ENCODE peak calls at places on chromosomes 3 and 15, in five cellular contexts. R is MM.1S, K is endodermal cell, U is heart right ventricle, G is Panc1. L is an unnamed sample.

GRCh38 chr15:90231028-90232017 is 2.4 kb downstream of the CIB1 start:
- DNase-seq in R (no peak), K (no peak), U (no peak), G (no peak), L (peak; percentile 51)

GRCh38 chr15:43251185-43251862 is 15.4 kb downstream of the TGM5 start:
- DNase-seq in R (no peak), K (no peak), U (no peak), G (no peak), L (no peak)

GRCh38 chr15:75145027-75145841 is 56.4 kb upstream of the C15orf39 start:
- DNase-seq in R (no peak), K (no peak), U (no peak), G (no peak), L (no peak)

GRCh38 chr15:26974120-26974780 is 3.3 kb downstream of the GABRG3 start:
- DNase-seq in R (peak; percentile 37), K (peak; percentile 67), U (no peak), G (peak; percentile 0), L (no peak)

GRCh38 chr3:155232605-155233004 is 60.9 kb downstream of the STRIT1 start:
- DNase-seq in R (peak; percentile 24), K (no peak), U (peak; percentile 72), G (no peak), L (peak; percentile 42)

GRCh38 chr3:78050276-78051080 is 1010.6 kb downstream of the ROBO2 start:
- DNase-seq in R (no peak), K (no peak), U (no peak), G (no peak), L (no peak)

GRCh38 chr3:17412950-17413530 is 329.4 kb downstream of the TBC1D5 start:
- DNase-seq in R (peak; percentile 76), K (peak; percentile 51), U (peak; percentile 8), G (peak; percentile 17), L (no peak)

GRCh38 chr3:196177967-196178366 is 33.2 kb downstream of the ZDHHC19 start:
- DNase-seq in R (no peak), K (no peak), U (no peak), G (no peak), L (no peak)

GRCh38 chr15:56086566-56086965 is 93.2 kb upstream of the NEDD4 start:
- DNase-seq in R (no peak), K (no peak), U (no peak), G (no peak), L (no peak)

GRCh38 chr3:119350114-119350513 is 55.9 kb downstream of the ARHGAP31 start:
- DNase-seq in R (no peak), K (peak; percentile 90), U (peak; percentile 70), G (no peak), L (no peak)

GRCh38 chr3:60746690-60747416 is 504.4 kb downstream of the FHIT start:
- DNase-seq in R (no peak), K (no peak), U (no peak), G (no peak), L (no peak)

GRCh38 chr15:74725241-74725774 is at the start of gene CYP1A1:
- DNase-seq in R (no peak), K (peak; percentile 85), U (no peak), G (no peak), L (peak; percentile 40)

GRCh38 chr3:16329792-16330061 is 64.7 kb downstream of the OXNAD1 start:
- DNase-seq in R (no peak), K (peak; percentile 52), U (no peak), G (no peak), L (no peak)

GRCh38 chr15:76483752-76484151 is 147.2 kb downstream of the ISL2 start:
- DNase-seq in R (no peak), K (no peak), U (no peak), G (no peak), L (no peak)

GRCh38 chr3:15246186-15246585 is 40.1 kb downstream of the CAPN7 start:
- DNase-seq in R (no peak), K (no peak), U (no peak), G (no peak), L (no peak)

GRCh38 chr3:31908391-31909097 is 72.5 kb downstream of the OSBPL10 start:
- DNase-seq in R (no peak), K (peak; percentile 63), U (no peak), G (no peak), L (no peak)

GRCh38 chr3:38722760-38723568 is 73.5 kb upstream of the SCN5A start:
- DNase-seq in R (no peak), K (no peak), U (no peak), G (no peak), L (no peak)

GRCh38 chr3:150599611-150600297 is 3.4 kb upstream of the SELENOT start:
- DNase-seq in R (peak; percentile 27), K (peak; percentile 79), U (no peak), G (no peak), L (no peak)

GRCh38 chr15:71725215-71725955 is 85.0 kb upstream of the NR2E3 start:
- DNase-seq in R (no peak), K (peak; percentile 0), U (no peak), G (no peak), L (no peak)

GRCh38 chr15:56243774-56244236 is at the start of gene RFX7:
- DNase-seq in R (peak; percentile 86), K (peak; percentile 91), U (peak; percentile 65), G (no peak), L (peak; percentile 68)

GRCh38 chr3:154144825-154145465 is 23.8 kb downstream of the ARHGEF26 start:
- DNase-seq in R (no peak), K (no peak), U (no peak), G (no peak), L (no peak)

GRCh38 chr15:34470091-34470490 is 32.5 kb upstream of the GOLGA8A start:
- DNase-seq in R (no peak), K (no peak), U (no peak), G (no peak), L (no peak)

GRCh38 chr15:65194826-65195541 is 9.8 kb upstream of the CLPX start:
- DNase-seq in R (no peak), K (peak; percentile 48), U (no peak), G (no peak), L (no peak)

GRCh38 chr3:17928502-17929145 is 186.2 kb upstream of the TBC1D5 start:
- DNase-seq in R (no peak), K (no peak), U (no peak), G (no peak), L (no peak)

GRCh38 chr3:54660599-54661210 is 267.2 kb downstream of the LRTM1 start:
- DNase-seq in R (no peak), K (no peak), U (peak; percentile 41), G (no peak), L (no peak)

GRCh38 chr15:80780416-80781221 is 1.4 kb downstream of the CEMIP start:
- DNase-seq in R (no peak), K (peak; percentile 95), U (peak; percentile 56), G (no peak), L (peak; percentile 48)

GRCh38 chr3:4834403-4834866 is 144.8 kb upstream of the BHLHE40 start:
- DNase-seq in R (peak; percentile 16), K (no peak), U (no peak), G (no peak), L (no peak)

GRCh38 chr15:58275785-58276184 is 137.6 kb downstream of the AQP9 start:
- DNase-seq in R (no peak), K (no peak), U (no peak), G (no peak), L (no peak)

GRCh38 chr3:189833266-189833665 is 202.1 kb downstream of the TP63 start:
- DNase-seq in R (no peak), K (no peak), U (no peak), G (no peak), L (no peak)

GRCh38 chr15:77609558-77609957 is 23.2 kb downstream of the LINGO1 start:
- DNase-seq in R (no peak), K (no peak), U (no peak), G (no peak), L (no peak)

GRCh38 chr3:124569761-124570160 is 160.5 kb upstream of the UMPS start:
- DNase-seq in R (no peak), K (no peak), U (peak; percentile 66), G (no peak), L (no peak)
- H3K4me3 ChIP-seq in R (no peak overlapping the region), K (no peak overlapping the region), U (no peak overlapping the region), G (no peak overlapping the region), L (no peak overlapping the region)

DNA sequence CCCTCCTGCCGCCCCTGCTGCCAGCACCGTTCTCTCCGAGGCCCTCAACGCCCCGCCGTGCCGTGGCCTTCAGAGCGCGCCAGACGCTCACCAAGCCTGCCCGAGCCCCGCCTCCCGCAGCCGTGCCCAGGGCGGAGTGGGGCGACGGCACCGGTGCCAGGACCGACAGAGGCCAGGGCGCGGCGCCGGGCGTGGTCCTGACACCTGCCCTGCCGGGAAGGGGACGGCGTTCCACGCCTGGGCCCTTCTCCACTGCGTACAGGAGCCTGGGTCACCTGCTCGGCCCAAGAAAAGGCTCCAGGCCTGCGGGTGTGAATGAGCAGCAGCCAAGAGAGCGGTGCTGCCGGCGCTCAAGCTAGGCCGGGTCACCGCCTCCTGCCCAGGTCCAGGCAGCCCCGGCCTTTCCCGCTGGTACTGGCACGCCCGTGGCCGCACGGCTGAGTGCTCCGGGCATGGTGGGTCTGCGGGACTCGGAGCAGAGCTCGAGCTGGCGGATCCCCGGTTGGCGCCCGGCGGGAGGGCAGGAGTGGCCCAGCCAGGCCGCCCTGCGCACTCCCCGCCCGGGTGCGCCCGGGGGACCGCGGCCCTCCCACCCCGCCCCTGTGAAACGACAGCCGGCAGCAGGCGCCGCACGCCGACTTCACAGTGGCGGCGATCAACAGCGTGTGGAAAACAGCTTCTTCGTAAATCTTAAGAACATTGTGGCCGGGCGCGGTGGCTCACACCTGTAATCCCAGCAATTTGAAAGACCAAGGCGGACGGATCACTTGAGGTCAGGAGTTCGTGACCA is 4.2 kb downstream of the OCA2 start:
- DNase-seq in R (no peak), K (peak; percentile 86), U (no peak), G (no peak), L (peak; percentile 81)
- H3K4me1 ChIP-seq in R (no peaks in the 10 kb centered on the region), K (no peaks in the 10 kb centered on the region), U (peaks cover 8% of the 10 kb centered on the region), G (peaks cover 7% of the 10 kb centered on the region), L (peaks cover 22% of the 10 kb centered on the region)

DNA sequence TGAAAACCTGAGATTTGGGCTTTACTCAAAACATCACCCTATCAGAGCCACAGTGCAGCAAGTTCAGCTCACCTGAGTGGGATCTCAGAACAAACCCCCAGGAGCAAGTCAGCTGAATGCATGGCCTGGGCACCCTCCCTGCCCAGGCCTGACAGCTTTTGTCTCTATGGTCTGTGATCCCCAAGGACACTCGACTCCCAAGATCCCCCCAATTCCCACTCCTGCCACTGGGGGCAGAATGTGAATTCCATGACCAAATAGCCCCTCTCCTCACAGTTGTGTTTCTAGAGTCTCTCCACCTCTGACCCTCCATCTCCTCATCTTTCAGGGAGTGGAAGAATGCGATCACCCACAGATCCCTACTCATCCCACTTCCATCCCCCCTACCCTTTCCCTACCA is 58.9 kb downstream of the ZNF445 start:
- DNase-seq in R (no peak), K (peak; percentile 77), U (no peak), G (no peak), L (no peak)
- TF ChIP-seq CTCF in R (no peak), K (peak; percentile 65), U (peak; percentile 6), G (no peak), L (no peak)

GRCh38 chr3:9400626-9401025 is 3.2 kb downstream of the SETD5 start:
- DNase-seq in R (no peak), K (no peak), U (no peak), G (no peak), L (no peak)

GRCh38 chr3:9401986-9402385 is 4.6 kb downstream of the SETD5 start:
- DNase-seq in R (no peak), K (no peak), U (no peak), G (no peak), L (no peak)

GRCh38 chr3:9397911-9398714 is 698 bp downstream of the SETD5 start:
- DNase-seq in R (peak; percentile 34), K (peak; percentile 80), U (peak; percentile 47), G (no peak), L (peak; percentile 52)

GRCh38 chr3:9398715-9399708 is 1.6 kb downstream of the SETD5 start:
- DNase-seq in R (peak; percentile 50), K (peak; percentile 59), U (no peak), G (no peak), L (no peak)

GRCh38 chr3:9399746-9400145 is 2.3 kb downstream of the SETD5 start:
- DNase-seq in R (peak; percentile 23), K (peak; percentile 86), U (peak; percentile 78), G (no peak), L (peak; percentile 43)
- H3K4me3 ChIP-seq in R (peak overlapping the region; percentile 88), K (peak overlapping the region; percentile 88), U (peak overlapping the region; percentile 84), G (peak overlapping the region; percentile 82), L (no peak overlapping the region)